ENCODE peak calls at places on chromosomes 11 and 22, in seven cellular contexts. E is CD4-positive, CD25-positive, alpha-beta regulatory T cell; W is left lung; O is neuronal stem cell; A is kidney; F is CD8-positive, alpha-beta memory T cell; L is small intestine. Z is an unnamed sample. For H3K9me3, the result is how much of the 10 kb centered on the place peaks cover.

GRCh38 chr22:33022231-33022630 is 36.0 kb downstream of the SYN3 start:
- DNase-seq in W (no peak), L (no peak), A (no peak), E (no peak), F (no peak), O (no peak), Z (no peak)

GRCh38 chr22:17911312-17911705 is 113.1 kb downstream of the MICAL3 start:
- DNase-seq in W (no peak), F (no peak), E (no peak), A (no peak), L (no peak), O (no peak), Z (no peak)

GRCh38 chr11:1640076-1640946 is 10.7 kb downstream of the KRTAP5-5 start:
- DNase-seq in F (peak), E (no peak), L (peak), O (peak), W (no peak), A (peak), Z (no peak)

GRCh38 chr11:45209904-45210699 is 63.7 kb downstream of the PRDM11 start:
- DNase-seq in E (no peak), F (no peak), L (no peak), A (peak), O (peak), W (peak), Z (peak)

GRCh38 chr11:50178732-50179131 is 146.1 kb downstream of the OR4C45 start:
- DNase-seq in A (no peak), E (no peak), L (no peak), O (no peak), W (no peak), F (no peak), Z (no peak)

GRCh38 chr22:23110190-23110921 is 31.4 kb downstream of the RSPH14 start:
- DNase-seq in F (no peak), W (no peak), E (no peak), L (no peak), A (no peak), O (no peak), Z (no peak)

GRCh38 chr11:64334764-64335741 is 5.0 kb upstream of the CCDC88B start:
- DNase-seq in F (no peak), L (peak), W (peak), E (no peak), A (peak), O (no peak), Z (peak)

GRCh38 chr22:30294830-30295229 is 5.5 kb upstream of the CASTOR1 start:
- DNase-seq in A (no peak), E (no peak), L (no peak), O (no peak), W (no peak), F (no peak), Z (no peak)

GRCh38 chr22:40323681-40324083 is 22.6 kb upstream of the ADSL start:
- DNase-seq in L (no peak), A (no peak), E (peak), O (no peak), F (no peak), W (no peak), Z (no peak)

GRCh38 chr11:92152245-92152644 is 72.4 kb upstream of the FAT3 start:
- DNase-seq in O (no peak), W (no peak), F (no peak), E (no peak), A (no peak), L (no peak), Z (no peak)

GRCh38 chr11:60455531-60456042 is at the start of gene MS4A1:
- DNase-seq in O (no peak), L (no peak), A (no peak), F (no peak), W (no peak), E (no peak), Z (no peak)

GRCh38 chr11:87778341-87778740 is 396.9 kb downstream of the RAB38 start:
- DNase-seq in L (no peak), O (no peak), F (no peak), W (no peak), E (no peak), A (no peak), Z (no peak)

GRCh38 chr11:82233211-82233610 is 500.5 kb downstream of the FAM181B start:
- DNase-seq in F (no peak), W (no peak), L (no peak), O (no peak), E (no peak), A (no peak), Z (no peak)

GRCh38 chr22:29260601-29261315 is 7.0 kb downstream of the RHBDD3 start:
- DNase-seq in F (no peak), A (no peak), L (peak), E (no peak), W (no peak), O (no peak), Z (no peak)

GRCh38 chr11:19769820-19770219 is 57.2 kb downstream of the NAV2 start:
- DNase-seq in O (no peak), L (no peak), E (no peak), A (no peak), F (no peak), W (no peak), Z (no peak)

GRCh38 chr22:29693151-29693550 is 26.7 kb upstream of the CABP7 start:
- DNase-seq in E (no peak), A (no peak), F (no peak), L (no peak), O (no peak), W (no peak), Z (no peak)

GRCh38 chr11:63764712-63765631 is 3.6 kb downstream of the ZFTA start:
- DNase-seq in W (no peak), E (no peak), F (no peak), A (peak), L (peak), O (no peak), Z (peak)

GRCh38 chr11:72753341-72754148 is 1.3 kb upstream of the ARAP1 start:
- DNase-seq in O (no peak), L (no peak), A (peak), E (no peak), W (no peak), F (no peak), Z (no peak)

GRCh38 chr11:32081901-32082300 is 9.0 kb upstream of the RCN1 start:
- DNase-seq in F (no peak), L (no peak), A (no peak), E (no peak), W (no peak), O (no peak), Z (no peak)

GRCh38 chr11:55793321-55793720 is 2.0 kb upstream of the OR5D14 start:
- DNase-seq in L (no peak), A (no peak), O (no peak), E (no peak), F (no peak), W (no peak), Z (no peak)
- H3K9me3 ChIP-seq in L (under half), A (under half), O (under half), E (under half), F (under half), W (under half), Z (under half)

GRCh38 chr11:27882066-27882697 is 181.9 kb upstream of the BDNF start:
- DNase-seq in A (no peak), L (no peak), W (no peak), O (no peak), F (no peak), E (no peak), Z (no peak)
- H3K27ac ChIP-seq in A (no peak), L (no peak), W (no peak), O (no peak), F (no peak), E (no peak), Z (no peak)

GRCh38 chr11:104126464-104126863 is 37.5 kb downstream of the PDGFD start:
- DNase-seq in O (no peak), L (no peak), F (no peak), E (no peak), A (no peak), W (no peak), Z (no peak)

GRCh38 chr11:104129138-104129537 is 34.8 kb downstream of the PDGFD start:
- DNase-seq in A (no peak), F (no peak), E (no peak), O (no peak), L (no peak), W (no peak), Z (no peak)

GRCh38 chr11:104130161-104130560 is 33.8 kb downstream of the PDGFD start:
- DNase-seq in L (no peak), F (no peak), O (no peak), W (no peak), E (no peak), A (no peak), Z (no peak)

GRCh38 chr11:104124979-104125378 is 39.0 kb downstream of the PDGFD start:
- DNase-seq in L (no peak), F (no peak), E (no peak), W (no peak), A (no peak), O (no peak), Z (no peak)

DNA sequence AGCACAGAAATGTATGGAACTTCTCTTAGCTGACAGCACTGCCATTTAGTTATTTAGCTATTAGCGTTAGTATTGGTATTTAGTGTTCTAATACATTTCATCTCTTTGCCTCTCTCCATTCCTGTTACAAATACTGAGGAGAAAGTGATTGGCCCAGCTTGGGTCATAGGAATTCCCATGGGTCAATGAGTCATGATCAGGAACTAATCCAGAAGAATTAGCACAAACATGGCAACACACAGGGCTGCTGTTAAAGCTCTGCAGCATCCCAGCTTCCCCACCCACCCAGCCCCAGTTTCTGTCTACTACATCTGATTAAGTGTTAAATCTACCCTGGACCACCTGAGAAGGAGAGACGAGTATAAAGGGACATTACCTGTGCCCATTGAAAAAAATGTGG is 36.1 kb downstream of the PDGFD start:
- DNase-seq in O (no peak), E (no peak), L (no peak), W (no peak), A (no peak), F (no peak), Z (no peak)
- H3K9me3 ChIP-seq in O (under half), E (under half), L (under half), W (under half), A (under half), F (under half), Z (under half)

GRCh38 chr11:47188262-47188661 is 2.0 kb upstream of the PACSIN3 start:
- DNase-seq in O (no peak), F (no peak), W (no peak), L (no peak), E (no peak), A (no peak), Z (no peak)

GRCh38 chr11:47189100-47189834 is 3.0 kb upstream of the PACSIN3 start:
- DNase-seq in F (no peak), O (no peak), A (no peak), W (no peak), L (peak), E (no peak), Z (peak)

GRCh38 chr11:47186937-47187681 is 875 bp upstream of the PACSIN3 start:
- DNase-seq in F (peak), L (peak), E (peak), O (peak), W (no peak), A (no peak), Z (peak)

GRCh38 chr11:47187723-47188122 is 1.5 kb upstream of the PACSIN3 start:
- DNase-seq in A (no peak), F (no peak), L (peak), O (no peak), W (no peak), E (no peak), Z (no peak)

GRCh38 chr11:47192111-47192510 is 5.9 kb upstream of the PACSIN3 start:
- DNase-seq in A (no peak), O (no peak), E (no peak), L (no peak), W (no peak), F (no peak), Z (no peak)
- H3K27ac ChIP-seq in A (no peak), O (no peak), E (no peak), L (no peak), W (no peak), F (no peak), Z (no peak)

DNA sequence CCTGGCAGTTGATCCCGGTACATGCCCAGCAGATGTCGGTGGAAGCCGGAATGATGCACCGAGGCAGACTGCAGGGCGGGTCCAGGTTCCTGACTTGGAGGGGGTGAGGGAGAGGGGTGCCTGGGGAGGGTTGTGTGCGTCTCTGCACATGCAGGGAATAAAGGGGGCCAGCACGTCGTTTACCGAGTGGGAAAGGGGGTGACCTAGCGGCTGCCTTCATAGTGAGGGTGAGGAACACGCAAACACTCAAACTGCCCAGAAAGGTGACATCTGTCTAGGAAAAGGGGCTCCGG is 801.7 kb downstream of the TBC1D22A start:
- DNase-seq in F (no peak), A (no peak), L (no peak), E (no peak), O (no peak), W (no peak), Z (no peak)
- H3K9me3 ChIP-seq in F (under half), A (under half), L (under half), E (under half), O (under half), W (under half), Z (under half)

DNA sequence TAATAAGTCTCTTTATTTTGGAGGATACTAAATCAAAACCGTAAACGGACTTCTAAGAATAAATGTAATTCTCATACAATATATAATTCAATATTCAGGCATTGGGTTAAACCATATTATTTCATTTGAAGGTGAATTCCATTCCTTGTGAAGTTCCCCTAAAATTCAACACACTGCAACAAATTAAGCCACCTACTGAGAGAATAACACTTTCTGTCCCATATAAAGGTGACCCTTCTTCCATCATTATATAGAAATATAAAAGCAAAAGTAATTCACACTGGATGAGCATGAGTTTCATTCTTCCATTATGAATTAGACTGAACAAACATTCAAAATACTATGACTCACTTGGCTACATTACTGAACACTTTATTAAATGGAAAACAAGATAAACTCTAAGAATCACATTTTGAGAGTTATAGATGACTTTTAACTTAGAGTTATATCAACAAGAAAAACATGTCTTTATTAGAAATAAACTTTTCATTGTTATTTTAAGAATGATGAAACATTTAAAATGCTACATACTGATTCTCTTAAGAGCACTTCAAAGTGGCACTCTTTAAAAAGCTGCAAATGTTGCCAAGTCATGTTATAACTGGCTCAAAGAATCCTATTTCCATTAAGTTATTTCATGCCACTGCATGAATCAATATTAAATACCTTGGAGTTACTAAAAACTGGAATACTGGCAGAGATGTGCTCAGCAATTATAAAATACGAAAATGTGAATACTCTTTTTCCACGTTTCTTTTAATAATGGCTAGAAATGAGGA is 2.7 kb downstream of the SESN3 start:
- DNase-seq in O (no peak), A (no peak), F (no peak), L (no peak), E (no peak), W (no peak), Z (no peak)
- H3K27ac ChIP-seq in O (no peak), A (no peak), F (no peak), L (no peak), E (no peak), W (peak), Z (peak)

GRCh38 chr11:132802932-132803331 is 729.4 kb downstream of the OPCML start:
- DNase-seq in O (no peak), W (no peak), E (no peak), L (no peak), F (no peak), A (no peak), Z (no peak)

GRCh38 chr11:132803436-132803835 is 728.9 kb downstream of the OPCML start:
- DNase-seq in A (no peak), F (no peak), E (no peak), O (no peak), L (no peak), W (no peak), Z (no peak)

DNA sequence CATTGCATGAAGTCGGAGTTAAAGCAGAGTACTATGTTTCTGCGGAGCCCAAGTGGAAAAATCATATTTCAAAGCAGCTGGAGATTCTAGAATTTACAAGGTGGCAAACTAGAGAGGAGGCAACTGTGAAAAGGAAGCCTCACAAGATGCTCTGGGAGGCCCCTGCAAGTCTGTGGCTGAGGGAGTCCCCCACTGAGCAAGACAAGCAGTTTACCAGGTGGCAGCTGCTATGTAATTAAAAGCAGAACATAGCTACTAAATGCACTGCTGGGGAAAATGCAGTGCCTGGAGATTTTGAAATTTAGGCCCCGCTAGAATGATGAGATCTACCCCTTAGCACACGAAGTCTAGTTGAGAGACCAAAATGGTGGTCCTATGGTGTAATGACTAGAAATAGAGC is 728.0 kb downstream of the OPCML start:
- DNase-seq in L (no peak), F (no peak), E (no peak), A (no peak), O (no peak), W (no peak), Z (no peak)
- H3K9me3 ChIP-seq in L (under half), F (under half), E (under half), A (under half), O (under half), W (under half), Z (under half)

Z was measured in thyroid gland.